ENCODE peak calls at places on chromosomes 6 and 20, in ten cellular contexts. R is DND-41, F is Panc1, Y is K562, B is BE2C, S is A673, X is ascending aorta, C is mammary epithelial cell, E is lung, J is esophagus squamous epithelium. A is an unnamed sample.
A peak's percentile ranks its signal among the peaks of the same experiment; 100 is the strongest.

GRCh38 chr6:2215342-2215741 is 30.1 kb downstream of the GMDS start:
- DNase-seq in E (no peak), J (no peak), F (no peak), R (no peak), Y (no peak), C (no peak), S (peak; percentile 66), B (no peak), X (no peak), A (no peak)

GRCh38 chr6:16437095-16437494 is 198.7 kb downstream of the GMPR start:
- DNase-seq in S (no peak), Y (no peak), E (no peak), J (no peak), F (no peak), B (no peak), X (no peak), R (no peak), C (no peak), A (no peak)

GRCh38 chr6:148830614-148831013 is 83.8 kb downstream of the UST start:
- DNase-seq in C (no peak), J (no peak), E (no peak), X (no peak), Y (no peak), B (no peak), F (no peak), S (no peak), R (peak; percentile 44), A (no peak)

GRCh38 chr6:90466191-90466940 is 120.5 kb downstream of the MAP3K7 start:
- DNase-seq in F (no peak), E (no peak), X (no peak), J (no peak), B (no peak), Y (peak; percentile 62), R (no peak), S (no peak), C (peak; percentile 38), A (peak; percentile 49)

GRCh38 chr6:141199074-141199473 is 933.7 kb upstream of the GJE1 start:
- DNase-seq in R (no peak), S (no peak), E (no peak), C (no peak), F (no peak), J (no peak), Y (no peak), B (no peak), X (no peak), A (no peak)

GRCh38 chr20:35111141-35111888 is 18.7 kb upstream of the TRPC4AP start:
- DNase-seq in X (peak; percentile 50), F (no peak), R (no peak), S (no peak), J (no peak), B (no peak), Y (no peak), C (peak; percentile 91), E (no peak), A (peak; percentile 57)

GRCh38 chr6:27414300-27414699 is 25.7 kb downstream of the ZNF391 start:
- DNase-seq in X (no peak), E (no peak), B (no peak), F (no peak), S (no peak), Y (no peak), R (no peak), J (no peak), C (no peak), A (no peak)

GRCh38 chr6:52574709-52575489 is 2.0 kb downstream of the TRAM2 start:
- DNase-seq in Y (peak; percentile 69), S (no peak), C (no peak), R (peak; percentile 77), E (peak; percentile 57), J (no peak), F (no peak), B (no peak), X (peak; percentile 82), A (no peak)

GRCh38 chr20:12207875-12208274 is 290.2 kb downstream of the BTBD3 start:
- DNase-seq in F (no peak), S (peak; percentile 54), R (peak; percentile 34), E (no peak), J (no peak), Y (no peak), C (peak; percentile 47), B (peak; percentile 49), X (no peak), A (peak; percentile 1)
- TF ChIP-seq CTCF in F (peak; percentile 45), S (peak; percentile 64), R (peak; percentile 70), E (no peak), J (peak; percentile 23), Y (no peak), C (peak; percentile 84), B (peak; percentile 70), X (no peak), A (peak; percentile 72)

GRCh38 chr6:101400341-101400740 is 6.8 kb downstream of the GRIK2 start:
- DNase-seq in B (no peak), S (no peak), J (no peak), R (no peak), F (no peak), Y (no peak), C (no peak), X (no peak), E (no peak), A (no peak)

GRCh38 chr6:101401792-101402617 is 8.5 kb downstream of the GRIK2 start:
- DNase-seq in S (no peak), B (peak; percentile 97), C (no peak), E (no peak), R (no peak), Y (no peak), X (no peak), F (no peak), J (no peak), A (no peak)

GRCh38 chr6:101403566-101403965 is 10.1 kb downstream of the GRIK2 start:
- DNase-seq in S (no peak), B (no peak), R (no peak), X (no peak), Y (no peak), C (no peak), J (no peak), F (no peak), E (no peak), A (no peak)

GRCh38 chr6:101402618-101403002 is 9.1 kb downstream of the GRIK2 start:
- DNase-seq in E (no peak), B (peak; percentile 78), F (no peak), X (no peak), S (no peak), Y (no peak), J (no peak), R (no peak), C (no peak), A (no peak)

GRCh38 chr6:101404767-101405166 is 11.3 kb downstream of the GRIK2 start:
- DNase-seq in F (no peak), R (no peak), X (no peak), C (no peak), E (no peak), J (no peak), B (no peak), Y (no peak), S (peak; percentile 72), A (no peak)
- H3K27me3 ChIP-seq in F (no peaks in the 10 kb centered on the region), R (no peaks in the 10 kb centered on the region), X (no peaks in the 10 kb centered on the region), C (peaks cover 32% of the 10 kb centered on the region), E (peaks cover 19% of the 10 kb centered on the region), J (peaks cover 51% of the 10 kb centered on the region), B (no peaks in the 10 kb centered on the region), Y (no peaks in the 10 kb centered on the region), S (no peaks in the 10 kb centered on the region), A (peaks cover 28% of the 10 kb centered on the region)

GRCh38 chr6:12290490-12290820 is 294 bp downstream of the EDN1 start:
- DNase-seq in R (no peak), E (no peak), X (no peak), Y (no peak), S (no peak), C (no peak), B (no peak), F (no peak), J (no peak), A (no peak)

GRCh38 chr6:12291083-12291784 is 1.1 kb downstream of the EDN1 start:
- DNase-seq in S (no peak), J (no peak), B (no peak), F (no peak), R (no peak), E (no peak), X (no peak), C (peak; percentile 50), Y (no peak), A (no peak)

GRCh38 chr6:12289655-12290489 is at the start of gene EDN1:
- DNase-seq in J (no peak), R (no peak), B (peak; percentile 75), Y (peak; percentile 30), S (peak; percentile 87), C (peak; percentile 84), F (peak; percentile 43), X (peak; percentile 85), E (peak; percentile 80), A (no peak)

GRCh38 chr6:12293234-12293930 is 3.2 kb downstream of the EDN1 start:
- DNase-seq in Y (no peak), E (no peak), B (no peak), F (no peak), S (no peak), J (no peak), X (no peak), R (no peak), C (no peak), A (no peak)

DNA sequence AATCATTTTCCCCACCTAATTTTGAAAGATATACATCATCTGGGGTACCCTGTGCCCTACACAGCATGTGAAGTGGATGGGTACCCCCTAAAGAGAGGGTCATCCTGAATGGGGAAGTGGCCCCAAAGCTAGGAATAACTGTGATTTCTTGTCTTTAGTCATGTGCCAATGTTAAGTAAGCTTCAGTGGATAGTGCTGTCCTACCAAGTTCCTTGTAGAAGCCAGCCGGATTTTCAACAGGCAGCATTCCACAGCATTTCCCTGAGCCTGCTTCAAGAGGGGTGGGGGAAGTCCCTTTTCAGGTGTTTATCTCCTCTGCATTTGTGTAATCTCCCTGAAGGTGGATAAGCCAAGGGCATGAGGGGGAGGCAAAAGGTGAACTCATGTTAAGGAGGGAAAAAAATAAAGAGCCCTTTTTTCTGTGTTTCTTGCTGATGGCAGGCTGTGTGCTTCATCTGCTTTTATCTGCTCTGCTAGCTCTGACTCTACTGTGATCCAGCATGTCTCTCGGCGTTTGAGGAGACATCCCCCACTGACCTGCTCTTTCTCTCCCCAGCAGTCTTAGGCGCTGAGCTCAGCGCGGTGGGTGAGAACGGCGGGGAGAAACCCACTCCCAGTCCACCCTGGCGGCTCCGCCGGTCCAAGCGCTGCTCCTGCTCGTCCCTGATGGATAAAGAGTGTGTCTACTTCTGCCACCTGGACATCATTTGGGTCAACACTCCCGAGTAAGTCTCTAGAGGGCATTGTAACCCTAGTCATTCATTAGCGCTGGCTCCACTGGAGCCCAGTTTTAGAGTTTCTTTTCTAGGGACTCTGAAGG is 1.8 kb downstream of the EDN1 start:
- DNase-seq in J (no peak), B (no peak), S (no peak), R (no peak), X (no peak), E (no peak), F (no peak), Y (no peak), C (peak; percentile 44), A (no peak)
- TF ChIP-seq CTCF in J (no peak), B (peak; percentile 20), S (no peak), R (no peak), X (peak; percentile 10), E (no peak), F (peak; percentile 69), Y (no peak), C (peak; percentile 56), A (peak; percentile 47)

GRCh38 chr6:165662041-165662491 is 975 bp downstream of the PDE10A start:
- DNase-seq in C (no peak), F (no peak), J (no peak), E (no peak), R (no peak), Y (no peak), S (peak; percentile 35), X (no peak), B (peak; percentile 33), A (no peak)
- H3K27me3 ChIP-seq in C (peaks cover 38% of the 10 kb centered on the region), F (no peaks in the 10 kb centered on the region), J (peaks cover 97% of the 10 kb centered on the region), E (peaks cover 14% of the 10 kb centered on the region), R (no peaks in the 10 kb centered on the region), Y (peaks cover 7% of the 10 kb centered on the region), S (peaks cover 93% of the 10 kb centered on the region), X (peaks cover 9% of the 10 kb centered on the region), B (peaks cover 84% of the 10 kb centered on the region), A (peaks cover 5% of the 10 kb centered on the region)

GRCh38 chr6:152292595-152292994 is 344.6 kb downstream of the SYNE1 start:
- DNase-seq in S (no peak), Y (no peak), F (no peak), R (no peak), X (no peak), B (no peak), E (no peak), J (no peak), C (no peak), A (no peak)
- TF ChIP-seq CTCF in S (no peak), Y (no peak), F (no peak), R (no peak), X (no peak), B (no peak), E (no peak), J (no peak), C (no peak), A (no peak)